ENCODE peak calls at places on chromosomes 11 and 22, in five cellular contexts. One of them, this sample, is unnamed.

GRCh38 chr11:67273260-67273990 is 7.2 kb downstream of the GRK2 start:
- DNase-seq in astrocyte of the spinal cord: no peak
- DNase-seq in endothelial cell of umbilical vein: no peak
- DNase-seq in mucosa of descending colon: no peak
- DNase-seq in IMR-90: no peak
- DNase-seq in this sample: no peak

GRCh38 chr22:36873614-36874308 is 13.0 kb downstream of the NCF4 start:
- DNase-seq in astrocyte of the spinal cord: peak
- DNase-seq in endothelial cell of umbilical vein: peak
- DNase-seq in mucosa of descending colon: no peak
- DNase-seq in IMR-90: peak
- DNase-seq in this sample: peak

GRCh38 chr11:61055776-61056175 is 46.5 kb upstream of the CD5 start:
- DNase-seq in astrocyte of the spinal cord: no peak
- DNase-seq in endothelial cell of umbilical vein: no peak
- DNase-seq in mucosa of descending colon: no peak
- DNase-seq in IMR-90: no peak
- DNase-seq in this sample: no peak

GRCh38 chr22:32864596-32864995 is 63.1 kb downstream of the TIMP3 start:
- DNase-seq in astrocyte of the spinal cord: no peak
- DNase-seq in endothelial cell of umbilical vein: no peak
- DNase-seq in mucosa of descending colon: no peak
- DNase-seq in IMR-90: no peak
- DNase-seq in this sample: no peak

GRCh38 chr22:23722724-23723123 is 28.2 kb downstream of the ZNF70 start:
- DNase-seq in astrocyte of the spinal cord: no peak
- DNase-seq in endothelial cell of umbilical vein: no peak
- DNase-seq in mucosa of descending colon: no peak
- DNase-seq in IMR-90: no peak
- DNase-seq in this sample: no peak

GRCh38 chr22:24474649-24475048 is 20.5 kb upstream of the UPB1 start:
- DNase-seq in astrocyte of the spinal cord: peak
- DNase-seq in endothelial cell of umbilical vein: no peak
- DNase-seq in mucosa of descending colon: no peak
- DNase-seq in IMR-90: peak
- DNase-seq in this sample: no peak

GRCh38 chr22:19597399-19597735 is 73.2 kb upstream of the CLDN5 start:
- DNase-seq in astrocyte of the spinal cord: no peak
- DNase-seq in endothelial cell of umbilical vein: peak
- DNase-seq in mucosa of descending colon: no peak
- DNase-seq in IMR-90: no peak
- DNase-seq in this sample: no peak

GRCh38 chr11:134425816-134426536 is 13.9 kb upstream of the B3GAT1 start:
- DNase-seq in astrocyte of the spinal cord: no peak
- DNase-seq in endothelial cell of umbilical vein: no peak
- DNase-seq in mucosa of descending colon: no peak
- DNase-seq in IMR-90: no peak
- DNase-seq in this sample: no peak

GRCh38 chr11:87355614-87356013 is 317.9 kb downstream of the TMEM135 start:
- DNase-seq in astrocyte of the spinal cord: no peak
- DNase-seq in endothelial cell of umbilical vein: no peak
- DNase-seq in mucosa of descending colon: no peak
- DNase-seq in IMR-90: no peak
- DNase-seq in this sample: no peak

DNA sequence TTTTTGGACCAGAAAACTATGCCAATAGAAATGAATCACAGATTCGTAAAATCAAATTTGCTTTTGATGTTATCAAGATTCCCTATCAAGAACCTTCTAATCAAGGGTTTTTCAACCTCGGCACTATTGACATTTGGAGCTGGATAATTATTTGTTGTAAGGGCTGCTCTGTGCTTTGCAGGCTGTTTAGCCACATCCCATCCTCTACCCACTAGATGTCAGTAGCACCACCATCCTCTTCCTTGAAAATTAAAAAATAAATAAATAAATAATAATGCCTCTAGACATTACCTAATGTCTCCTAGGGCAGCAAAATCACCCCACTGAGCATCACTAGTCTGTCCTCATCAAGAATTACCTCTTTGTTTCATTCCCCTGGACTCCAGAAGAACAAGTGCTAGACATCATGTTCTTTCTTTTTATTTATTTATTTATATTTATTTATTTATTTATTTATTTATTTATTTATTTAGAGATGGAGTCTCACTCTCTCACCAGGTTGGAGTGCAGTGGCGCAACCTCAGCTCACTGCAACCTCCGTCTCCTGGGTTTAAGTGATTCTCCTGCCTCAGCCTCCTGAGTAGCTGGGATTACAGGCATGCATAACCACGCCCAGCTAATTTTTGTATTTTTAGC is 744.7 kb downstream of the KCNA4 start:
- DNase-seq in astrocyte of the spinal cord: peak
- DNase-seq in endothelial cell of umbilical vein: peak
- DNase-seq in mucosa of descending colon: no peak
- DNase-seq in IMR-90: peak
- DNase-seq in this sample: no peak
- TF ChIP-seq CTCF in astrocyte of the spinal cord: peak
- TF ChIP-seq CTCF in endothelial cell of umbilical vein: no peak
- TF ChIP-seq CTCF in mucosa of descending colon: no peak
- TF ChIP-seq CTCF in IMR-90: peak
- TF ChIP-seq CTCF in this sample: peak

GRCh38 chr11:117303101-117303500 is 12.0 kb downstream of the BACE1-AS start:
- DNase-seq in astrocyte of the spinal cord: no peak
- DNase-seq in endothelial cell of umbilical vein: no peak
- DNase-seq in mucosa of descending colon: no peak
- DNase-seq in IMR-90: no peak
- DNase-seq in this sample: no peak
- H3K4me3 ChIP-seq in astrocyte of the spinal cord: no peak
- H3K4me3 ChIP-seq in endothelial cell of umbilical vein: no peak
- H3K4me3 ChIP-seq in mucosa of descending colon: no peak
- H3K4me3 ChIP-seq in IMR-90: no peak
- H3K4me3 ChIP-seq in this sample: no peak

GRCh38 chr11:57792870-57793269 is 31.3 kb downstream of the CTNND1 start:
- DNase-seq in astrocyte of the spinal cord: no peak
- DNase-seq in endothelial cell of umbilical vein: peak
- DNase-seq in mucosa of descending colon: no peak
- DNase-seq in IMR-90: no peak
- DNase-seq in this sample: no peak

GRCh38 chr11:57793711-57794110 is 32.1 kb downstream of the CTNND1 start:
- DNase-seq in astrocyte of the spinal cord: no peak
- DNase-seq in endothelial cell of umbilical vein: no peak
- DNase-seq in mucosa of descending colon: no peak
- DNase-seq in IMR-90: no peak
- DNase-seq in this sample: no peak

GRCh38 chr11:57787920-57788716 is 26.5 kb downstream of the CTNND1 start:
- DNase-seq in astrocyte of the spinal cord: no peak
- DNase-seq in endothelial cell of umbilical vein: no peak
- DNase-seq in mucosa of descending colon: no peak
- DNase-seq in IMR-90: no peak
- DNase-seq in this sample: no peak

GRCh38 chr11:57791321-57792059 is 29.9 kb downstream of the CTNND1 start:
- DNase-seq in astrocyte of the spinal cord: no peak
- DNase-seq in endothelial cell of umbilical vein: no peak
- DNase-seq in mucosa of descending colon: no peak
- DNase-seq in IMR-90: no peak
- DNase-seq in this sample: no peak

GRCh38 chr11:57792060-57792541 is 30.5 kb downstream of the CTNND1 start:
- DNase-seq in astrocyte of the spinal cord: peak
- DNase-seq in endothelial cell of umbilical vein: peak
- DNase-seq in mucosa of descending colon: peak
- DNase-seq in IMR-90: peak
- DNase-seq in this sample: no peak
- TF ChIP-seq CTCF in astrocyte of the spinal cord: no peak
- TF ChIP-seq CTCF in endothelial cell of umbilical vein: no peak
- TF ChIP-seq CTCF in mucosa of descending colon: no peak
- TF ChIP-seq CTCF in IMR-90: no peak
- TF ChIP-seq CTCF in this sample: no peak

GRCh38 chr11:13276852-13277718 is 505 bp upstream of the BMAL1 start:
- DNase-seq in astrocyte of the spinal cord: peak
- DNase-seq in endothelial cell of umbilical vein: peak
- DNase-seq in mucosa of descending colon: peak
- DNase-seq in IMR-90: peak
- DNase-seq in this sample: peak

GRCh38 chr11:13277719-13278619 is at the start of gene BMAL1:
- DNase-seq in astrocyte of the spinal cord: peak
- DNase-seq in endothelial cell of umbilical vein: no peak
- DNase-seq in mucosa of descending colon: peak
- DNase-seq in IMR-90: no peak
- DNase-seq in this sample: no peak

GRCh38 chr11:13279487-13279834 is 1.9 kb downstream of the BMAL1 start:
- DNase-seq in astrocyte of the spinal cord: no peak
- DNase-seq in endothelial cell of umbilical vein: no peak
- DNase-seq in mucosa of descending colon: no peak
- DNase-seq in IMR-90: no peak
- DNase-seq in this sample: no peak

GRCh38 chr11:13280323-13280722 is 2.7 kb downstream of the BMAL1 start:
- DNase-seq in astrocyte of the spinal cord: no peak
- DNase-seq in endothelial cell of umbilical vein: no peak
- DNase-seq in mucosa of descending colon: no peak
- DNase-seq in IMR-90: no peak
- DNase-seq in this sample: no peak

DNA sequence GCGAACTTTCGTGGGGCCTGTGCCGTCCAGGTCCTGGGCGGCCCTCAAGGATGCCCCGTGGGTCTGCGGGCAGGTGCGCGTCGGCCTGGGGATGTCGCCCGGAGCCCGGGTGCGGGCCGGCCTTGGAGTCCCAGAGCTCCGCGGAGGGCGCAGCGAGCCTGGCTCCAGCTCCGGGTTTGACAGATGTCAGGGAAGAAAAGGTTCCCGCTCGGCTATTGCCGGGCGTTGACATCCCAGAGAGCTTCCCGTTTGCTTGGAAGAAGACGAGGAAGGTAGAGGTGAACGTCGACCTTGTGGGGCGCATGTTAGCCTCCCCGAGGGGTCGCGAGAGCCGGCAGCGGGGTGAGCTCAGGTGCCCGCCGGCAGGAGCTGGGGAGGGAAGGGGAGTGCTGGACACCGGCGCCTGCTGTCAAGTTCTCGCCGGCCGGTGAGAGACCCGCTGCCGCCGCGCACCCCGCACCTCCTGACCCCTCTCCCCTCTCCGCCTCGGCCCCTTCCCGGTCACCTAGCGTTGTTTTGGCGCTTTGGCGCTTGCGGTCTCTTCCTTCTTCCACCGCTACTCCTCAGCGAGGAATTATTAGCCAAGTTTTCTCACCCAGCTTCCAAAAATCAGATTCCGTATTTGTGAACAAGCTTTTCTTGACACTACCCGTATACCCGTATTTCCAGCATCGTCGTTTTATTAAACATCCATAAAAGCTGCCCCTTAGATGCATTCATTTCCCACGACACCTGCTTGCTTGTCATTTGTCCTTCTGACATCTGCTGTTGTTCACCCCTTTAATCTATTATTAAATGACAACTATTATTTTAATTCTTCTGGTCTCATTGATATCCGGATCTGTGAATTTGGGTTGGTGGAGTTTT is 1.3 kb downstream of the BMAL1 start:
- DNase-seq in astrocyte of the spinal cord: no peak
- DNase-seq in endothelial cell of umbilical vein: peak
- DNase-seq in mucosa of descending colon: peak
- DNase-seq in IMR-90: no peak
- DNase-seq in this sample: no peak
- H3K4me3 ChIP-seq in astrocyte of the spinal cord: peak
- H3K4me3 ChIP-seq in endothelial cell of umbilical vein: peak
- H3K4me3 ChIP-seq in mucosa of descending colon: peak
- H3K4me3 ChIP-seq in IMR-90: peak
- H3K4me3 ChIP-seq in this sample: peak

GRCh38 chr11:59145534-59145933 is 2.9 kb downstream of the FAM111A start:
- DNase-seq in astrocyte of the spinal cord: peak
- DNase-seq in endothelial cell of umbilical vein: no peak
- DNase-seq in mucosa of descending colon: no peak
- DNase-seq in IMR-90: peak
- DNase-seq in this sample: no peak

GRCh38 chr11:59141673-59142460 is 789 bp upstream of the FAM111A start:
- DNase-seq in astrocyte of the spinal cord: peak
- DNase-seq in endothelial cell of umbilical vein: no peak
- DNase-seq in mucosa of descending colon: no peak
- DNase-seq in IMR-90: peak
- DNase-seq in this sample: no peak

GRCh38 chr11:59142530-59143507 is at the start of gene FAM111A:
- DNase-seq in astrocyte of the spinal cord: peak
- DNase-seq in endothelial cell of umbilical vein: peak
- DNase-seq in mucosa of descending colon: peak
- DNase-seq in IMR-90: peak
- DNase-seq in this sample: peak

GRCh38 chr11:59144096-59144495 is 1.4 kb downstream of the FAM111A start:
- DNase-seq in astrocyte of the spinal cord: peak
- DNase-seq in endothelial cell of umbilical vein: peak
- DNase-seq in mucosa of descending colon: no peak
- DNase-seq in IMR-90: peak
- DNase-seq in this sample: no peak

DNA sequence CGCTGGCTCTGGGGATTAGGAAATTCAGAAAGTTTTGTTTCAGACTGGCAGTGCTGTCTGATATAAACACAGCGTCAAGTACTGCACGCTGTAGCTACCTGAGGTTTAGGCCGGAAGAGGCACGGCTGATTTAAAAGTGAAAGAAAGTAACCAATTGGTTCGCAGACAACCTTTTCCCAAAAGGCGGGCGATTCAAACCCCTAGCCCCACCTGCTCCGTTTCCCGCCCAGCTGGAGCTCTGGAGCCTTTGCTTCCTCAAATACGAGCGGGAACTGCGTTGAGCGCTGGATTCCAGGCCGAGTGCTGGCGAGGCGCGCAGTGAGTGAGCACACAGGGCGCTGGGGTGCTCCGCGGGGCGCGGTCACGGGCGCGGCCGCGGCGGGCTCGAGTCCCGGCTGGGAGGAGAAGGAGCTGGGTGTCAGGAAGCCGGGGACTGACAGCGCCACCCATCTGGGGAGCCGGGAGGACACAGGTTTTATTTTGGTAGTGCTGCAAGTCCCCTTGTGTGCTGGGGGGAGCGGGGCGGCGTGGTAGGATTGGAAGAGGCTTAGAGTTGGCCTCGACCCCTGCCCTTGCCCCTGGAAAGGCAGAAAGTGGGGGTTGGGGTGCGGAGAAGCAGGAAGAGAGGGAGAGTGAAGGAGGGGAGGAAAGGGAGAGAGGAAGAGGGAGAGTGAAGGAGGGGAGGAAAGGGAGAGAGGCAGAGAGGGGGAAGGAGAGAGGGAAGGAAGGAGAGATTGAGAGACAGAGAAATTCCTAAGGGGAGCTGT is 2.1 kb downstream of the FAM111A start:
- DNase-seq in astrocyte of the spinal cord: peak
- DNase-seq in endothelial cell of umbilical vein: peak
- DNase-seq in mucosa of descending colon: peak
- DNase-seq in IMR-90: peak
- DNase-seq in this sample: peak
- TF ChIP-seq CTCF in astrocyte of the spinal cord: peak
- TF ChIP-seq CTCF in endothelial cell of umbilical vein: no peak
- TF ChIP-seq CTCF in mucosa of descending colon: no peak
- TF ChIP-seq CTCF in IMR-90: peak
- TF ChIP-seq CTCF in this sample: peak

This sample was measured in BJ.